ENCODE peak calls at places on chromosomes 3 and 15, in eight cellular contexts. N is lower lobe of right lung; D is ovary; T is CD4-positive, alpha-beta T cell; M is naive thymus-derived CD4-positive, alpha-beta T cell; Q is colonic mucosa; R is CD8-positive, alpha-beta memory T cell; H is heart left ventricle. K is an unnamed sample.

GRCh38 chr15:60793656-60794055 is 314.7 kb upstream of the ICE2 start:
- DNase-seq in H (no peak), D (no peak), N (no peak), M (no peak), R (no peak), Q (no peak), T (no peak), K (no peak)

GRCh38 chr3:152662157-152662556 is 172.8 kb upstream of the P2RY1 start:
- DNase-seq in N (no peak), Q (no peak), D (no peak), R (no peak), T (no peak), M (no peak), H (no peak), K (no peak)

GRCh38 chr3:149339931-149340309 is 6.5 kb upstream of the TM4SF18 start:
- DNase-seq in H (peak), Q (peak), T (no peak), M (no peak), N (peak), R (no peak), D (peak), K (peak)

GRCh38 chr15:100889359-100890058 is 9.9 kb downstream of the ALDH1A3 start:
- DNase-seq in Q (no peak), T (no peak), R (no peak), N (no peak), H (peak), M (no peak), D (peak), K (peak)

GRCh38 chr15:23823508-23823907 is 136.4 kb upstream of the NDN start:
- DNase-seq in R (no peak), N (no peak), H (no peak), Q (no peak), D (no peak), T (no peak), M (no peak), K (no peak)

GRCh38 chr15:40436116-40436891 is 4.4 kb upstream of the BAHD1 start:
- DNase-seq in N (no peak), D (peak), Q (peak), M (no peak), H (no peak), T (no peak), R (no peak), K (no peak)

GRCh38 chr3:123307064-123307463 is 105.3 kb downstream of the SEC22A start:
- DNase-seq in D (no peak), Q (no peak), H (no peak), M (no peak), T (no peak), N (no peak), R (no peak), K (no peak)

GRCh38 chr3:184234224-184234623 is 4.8 kb downstream of the VWA5B2 start:
- DNase-seq in H (peak), T (no peak), N (peak), M (no peak), R (no peak), D (peak), Q (no peak), K (peak)

GRCh38 chr3:139534444-139534812 is 5.1 kb downstream of the RBP1 start:
- DNase-seq in Q (peak), H (no peak), N (no peak), D (peak), M (no peak), R (no peak), T (no peak), K (no peak)

GRCh38 chr3:133843634-133844033 is 38.0 kb downstream of the SRPRB start:
- DNase-seq in D (no peak), R (no peak), M (no peak), Q (no peak), T (no peak), H (peak), N (no peak), K (no peak)

GRCh38 chr3:157119369-157119951 is 40.5 kb downstream of the CCNL1 start:
- DNase-seq in R (no peak), T (no peak), Q (peak), N (no peak), M (no peak), D (no peak), H (no peak), K (no peak)

GRCh38 chr15:32802296-32802936 is 84.6 kb downstream of the GREM1 start:
- DNase-seq in N (no peak), H (no peak), T (no peak), D (no peak), M (no peak), R (no peak), Q (no peak), K (no peak)

GRCh38 chr15:69082041-69082502 is 67.6 kb downstream of the NOX5 start:
- DNase-seq in Q (no peak), R (no peak), D (peak), M (no peak), H (peak), T (no peak), N (no peak), K (no peak)

GRCh38 chr3:110933786-110934415 is 137.7 kb upstream of the NECTIN3 start:
- DNase-seq in H (no peak), Q (no peak), R (no peak), M (no peak), D (no peak), T (no peak), N (no peak), K (no peak)

GRCh38 chr3:119469378-119470189 is 821 bp downstream of the POGLUT1 start:
- DNase-seq in Q (no peak), R (no peak), H (no peak), D (no peak), M (peak), T (no peak), N (no peak), K (no peak)

GRCh38 chr3:2001306-2002108 is 97.2 kb upstream of the CNTN4 start:
- DNase-seq in N (no peak), R (no peak), Q (no peak), H (no peak), D (no peak), M (no peak), T (no peak), K (no peak)

GRCh38 chr3:184395320-184395660 is 15.4 kb downstream of the CHRD start:
- DNase-seq in H (no peak), R (peak), Q (no peak), T (no peak), M (no peak), N (no peak), D (no peak), K (no peak)

GRCh38 chr15:35545316-35545824 is 595 bp downstream of the DPH6 start:
- DNase-seq in Q (peak), N (peak), D (peak), R (no peak), M (no peak), H (peak), T (peak), K (peak)

GRCh38 chr15:101390462-101390861 is 95.4 kb upstream of the SNRPA1 start:
- DNase-seq in M (no peak), N (no peak), H (no peak), Q (no peak), R (no peak), T (no peak), D (no peak), K (no peak)

GRCh38 chr3:14322667-14323295 is 79.6 kb upstream of the SLC6A6 start:
- DNase-seq in D (no peak), N (no peak), R (no peak), M (no peak), T (no peak), H (no peak), Q (no peak), K (no peak)

GRCh38 chr3:195817578-195818135 is 5.9 kb upstream of the MUC4 start:
- DNase-seq in M (no peak), H (no peak), R (peak), N (no peak), Q (no peak), D (no peak), T (no peak), K (peak)

GRCh38 chr3:133691410-133692107 is 29.8 kb upstream of the TOPBP1 start:
- DNase-seq in D (no peak), H (no peak), T (no peak), Q (no peak), N (no peak), M (no peak), R (no peak), K (no peak)

GRCh38 chr3:8371085-8371551 is 130.5 kb upstream of the LMCD1 start:
- DNase-seq in H (no peak), D (no peak), N (no peak), M (no peak), R (no peak), T (no peak), Q (no peak), K (peak)

GRCh38 chr3:11655188-11655928 is 11.6 kb upstream of the VGLL4 start:
- DNase-seq in M (no peak), T (no peak), D (no peak), H (no peak), N (no peak), R (peak), Q (no peak), K (no peak)

GRCh38 chr15:78415284-78415683 is 22.7 kb upstream of the IREB2 start:
- DNase-seq in D (no peak), T (no peak), R (no peak), M (no peak), Q (no peak), N (no peak), H (no peak), K (no peak)

GRCh38 chr3:42535981-42536784 is 33.7 kb downstream of the VIPR1 start:
- DNase-seq in R (peak), T (peak), Q (peak), D (no peak), N (no peak), H (no peak), M (peak), K (no peak)

GRCh38 chr3:134373278-134373941 is 837 bp downstream of the AMOTL2 start:
- DNase-seq in M (no peak), R (no peak), T (no peak), H (peak), Q (peak), D (peak), N (peak), K (peak)

GRCh38 chr3:109154989-109155388 is 18.5 kb downstream of the C3orf85 start:
- DNase-seq in M (no peak), R (no peak), H (no peak), T (no peak), N (no peak), D (no peak), Q (no peak), K (no peak)

GRCh38 chr3:160885791-160886286 is 129.8 kb downstream of the PPM1L start:
- DNase-seq in Q (peak), T (no peak), N (peak), R (no peak), H (peak), M (no peak), D (no peak), K (peak)
- H3K27ac ChIP-seq in Q (no peak), T (no peak), N (no peak), R (no peak), H (no peak), M (no peak), D (no peak), K (no peak)

GRCh38 chr3:196967412-196968232 is 1.0 kb downstream of the PIGZ start:
- DNase-seq in T (no peak), H (no peak), N (no peak), M (no peak), D (no peak), Q (no peak), R (no peak), K (no peak)
- H3K27ac ChIP-seq in T (no peak), H (no peak), N (peak), M (no peak), D (no peak), Q (peak), R (no peak), K (no peak)

GRCh38 chr15:63185206-63185605 is 4.2 kb upstream of the RAB8B start:
- DNase-seq in H (no peak), Q (no peak), N (no peak), M (no peak), R (no peak), T (no peak), D (no peak), K (no peak)

GRCh38 chr15:63187589-63188226 is 1.7 kb upstream of the RAB8B start:
- DNase-seq in T (no peak), N (no peak), D (no peak), H (no peak), Q (no peak), R (no peak), M (no peak), K (no peak)

GRCh38 chr15:63188247-63188936 is 1.0 kb upstream of the RAB8B start:
- DNase-seq in D (no peak), M (no peak), H (no peak), N (no peak), T (no peak), R (no peak), Q (no peak), K (no peak)

GRCh38 chr15:63188937-63189871 is at the start of gene RAB8B:
- DNase-seq in Q (peak), N (peak), R (peak), T (peak), D (peak), H (peak), M (peak), K (peak)

GRCh38 chr15:63186065-63186464 is 3.3 kb upstream of the RAB8B start:
- DNase-seq in H (no peak), M (no peak), T (no peak), D (no peak), N (no peak), R (no peak), Q (no peak), K (no peak)
- H3K27ac ChIP-seq in H (no peak), M (no peak), T (no peak), D (no peak), N (no peak), R (no peak), Q (no peak), K (no peak)

GRCh38 chr15:80404057-80404718 is at the start of gene ARNT2:
- DNase-seq in M (no peak), Q (no peak), T (no peak), R (no peak), D (peak), H (no peak), N (peak), K (peak)
- H3K27ac ChIP-seq in M (no peak), Q (no peak), T (no peak), R (no peak), D (peak), H (peak), N (peak), K (peak)

DNA sequence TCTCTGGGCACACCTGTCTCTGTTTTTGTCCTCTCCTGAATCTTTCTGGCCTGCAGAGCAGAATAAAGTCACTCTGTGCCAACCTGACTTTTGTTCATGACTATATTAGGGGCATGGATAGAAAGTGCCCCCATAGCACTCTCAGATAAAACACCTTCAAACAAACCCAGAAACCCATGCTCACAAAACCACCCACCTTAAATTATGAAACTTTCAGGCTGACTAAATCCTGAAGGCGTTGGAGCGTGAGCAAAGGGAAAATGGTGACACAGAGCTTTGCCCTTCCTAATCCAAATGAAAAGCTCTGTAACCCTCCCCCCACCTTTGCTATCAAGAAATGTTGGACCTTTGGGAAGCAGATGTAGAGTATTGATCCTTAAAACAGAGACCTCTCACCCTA is 138.9 kb downstream of the IGF1R start:
- DNase-seq in Q (no peak), M (no peak), N (no peak), H (no peak), T (no peak), D (no peak), R (no peak), K (no peak)
- H3K27ac ChIP-seq in Q (no peak), M (no peak), N (no peak), H (no peak), T (no peak), D (no peak), R (no peak), K (peak)

DNA sequence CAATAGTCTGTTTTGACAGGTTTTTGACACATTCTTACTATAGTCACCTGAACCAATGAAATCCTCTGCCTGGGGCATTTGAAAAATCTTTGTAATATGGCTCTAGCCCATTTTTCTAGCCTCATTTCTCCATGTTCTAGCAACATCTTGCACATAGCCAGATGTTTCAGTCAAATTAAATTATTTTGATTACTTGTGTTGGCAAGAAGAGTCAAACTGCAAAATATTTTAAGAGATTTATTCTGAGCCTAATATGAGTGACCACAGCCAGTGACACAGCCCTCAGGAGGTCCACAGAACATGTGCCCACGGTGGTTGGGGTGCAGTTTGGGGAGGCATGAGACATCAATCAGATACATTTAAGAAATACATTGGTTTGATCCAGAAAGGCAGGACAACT is 6.9 kb downstream of the IFT122 start:
- DNase-seq in R (no peak), D (no peak), H (no peak), T (no peak), N (no peak), Q (no peak), M (no peak), K (no peak)
- H3K27ac ChIP-seq in R (peak), D (no peak), H (no peak), T (no peak), N (no peak), Q (no peak), M (no peak), K (peak)

GRCh38 chr3:187025656-187026320 is 95.5 kb downstream of the ST6GAL1 start:
- DNase-seq in H (no peak), N (no peak), D (no peak), R (no peak), T (no peak), Q (no peak), M (no peak), K (no peak)

GRCh38 chr3:187024561-187025226 is 94.4 kb downstream of the ST6GAL1 start:
- DNase-seq in Q (peak), D (no peak), M (no peak), N (no peak), T (no peak), R (no peak), H (no peak), K (no peak)

GRCh38 chr3:187026321-187026678 is 96.0 kb downstream of the ST6GAL1 start:
- DNase-seq in H (no peak), M (no peak), N (no peak), D (no peak), Q (no peak), T (no peak), R (no peak), K (no peak)

GRCh38 chr3:187027531-187027936 is 97.2 kb downstream of the ST6GAL1 start:
- DNase-seq in D (no peak), H (no peak), Q (peak), R (peak), T (peak), N (no peak), M (peak), K (no peak)

GRCh38 chr3:187025254-187025655 is 94.9 kb downstream of the ST6GAL1 start:
- DNase-seq in M (no peak), T (peak), H (no peak), N (no peak), D (no peak), R (peak), Q (no peak), K (no peak)
- H3K27ac ChIP-seq in M (peak), T (peak), H (no peak), N (peak), D (no peak), R (peak), Q (peak), K (no peak)

DNA sequence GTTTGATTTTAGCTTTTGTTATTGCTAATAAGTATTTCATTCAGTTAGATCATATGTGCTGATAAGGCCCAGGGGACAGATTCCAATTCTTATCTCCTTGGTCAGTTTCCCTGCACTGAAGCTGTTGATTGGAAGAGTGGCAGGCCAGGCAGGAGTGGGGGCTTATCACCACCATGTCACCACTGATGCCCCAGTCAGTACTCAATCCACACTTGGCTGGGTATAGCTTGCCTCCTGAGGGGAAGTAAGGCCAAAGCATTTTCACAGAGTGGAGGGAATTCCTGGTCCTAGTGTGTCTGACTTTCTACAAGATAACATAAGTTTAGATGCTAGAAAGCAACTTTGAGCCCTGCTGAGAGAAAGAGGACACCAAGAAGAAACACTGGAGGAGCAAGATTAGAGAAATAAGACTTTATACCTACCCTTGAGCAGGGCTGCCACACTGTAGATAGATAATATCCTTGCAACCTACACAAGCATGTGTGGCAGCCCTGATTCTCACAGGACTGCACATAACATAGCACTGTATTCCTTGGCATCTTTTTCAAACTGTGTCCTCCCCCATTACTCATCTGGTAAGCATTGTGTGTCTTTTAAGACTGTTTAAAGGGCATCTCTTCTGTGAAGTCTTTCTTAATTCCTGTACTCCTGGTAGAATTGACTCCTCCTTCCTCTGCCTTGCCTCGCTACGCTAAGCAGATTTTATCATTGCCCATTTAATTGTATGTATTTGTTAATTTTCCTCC is 24.3 kb downstream of the OXNAD1 start:
- DNase-seq in D (no peak), Q (no peak), R (no peak), T (no peak), N (no peak), H (no peak), M (no peak), K (no peak)
- H3K27ac ChIP-seq in D (no peak), Q (no peak), R (no peak), T (peak), N (no peak), H (peak), M (peak), K (no peak)

GRCh38 chr3:178085817-178086123 is 450.5 kb upstream of the KCNMB2 start:
- DNase-seq in M (no peak), T (no peak), R (no peak), H (no peak), N (no peak), Q (no peak), D (no peak), K (no peak)

GRCh38 chr3:178082508-178082907 is 453.7 kb upstream of the KCNMB2 start:
- DNase-seq in Q (no peak), R (no peak), N (no peak), H (no peak), M (no peak), T (no peak), D (no peak), K (no peak)

GRCh38 chr3:178086419-178086818 is 449.8 kb upstream of the KCNMB2 start:
- DNase-seq in D (no peak), T (no peak), H (no peak), Q (no peak), N (no peak), R (no peak), M (no peak), K (no peak)

GRCh38 chr3:178084938-178085816 is 451.1 kb upstream of the KCNMB2 start:
- DNase-seq in N (peak), D (peak), Q (peak), H (peak), M (peak), R (peak), T (peak), K (peak)

GRCh38 chr3:178083906-178084823 is 452.1 kb upstream of the KCNMB2 start:
- DNase-seq in H (no peak), Q (no peak), M (peak), R (no peak), T (no peak), D (no peak), N (no peak), K (no peak)
- H3K27ac ChIP-seq in H (peak), Q (peak), M (peak), R (no peak), T (no peak), D (no peak), N (peak), K (no peak)

DNA sequence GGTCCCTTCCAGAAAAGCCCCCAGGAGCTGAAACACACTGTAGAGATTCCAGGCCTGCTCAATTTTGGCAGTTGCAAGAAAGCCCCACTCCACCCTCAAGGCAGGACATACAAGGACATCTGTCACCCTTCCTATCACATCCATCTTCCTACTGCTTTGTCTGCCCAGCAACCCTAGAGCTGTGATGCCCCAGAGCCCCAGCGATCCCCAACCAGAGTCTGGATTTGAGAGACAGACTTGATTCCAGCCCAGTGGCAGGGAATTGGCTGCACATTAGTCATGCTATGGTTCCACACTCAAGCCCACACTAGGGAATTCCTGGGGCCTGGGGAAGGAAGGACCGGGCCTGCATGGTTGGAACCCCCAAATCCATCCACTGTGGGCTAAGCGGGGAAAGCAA is 56.8 kb downstream of the ATP2B2 start:
- DNase-seq in R (no peak), M (no peak), Q (no peak), H (no peak), D (no peak), T (no peak), N (no peak), K (no peak)
- H3K27ac ChIP-seq in R (no peak), M (no peak), Q (no peak), H (no peak), D (no peak), T (no peak), N (no peak), K (no peak)